ENCODE peak calls at places on chromosome 1, in eight cellular contexts. T, X, Y, J, P, V, S and O are unnamed samples.

GRCh38 chr1:11948822-11949458 is 14.4 kb downstream of the PLOD1 start:
- DNase-seq in T (no peak), X (peak), Y (no peak), J (no peak), P (no peak), V (no peak), S (peak), O (peak)

GRCh38 chr1:173392895-173393654 is 84.1 kb upstream of the PRDX6 start:
- DNase-seq in T (no peak), X (no peak), Y (no peak), J (no peak), P (no peak), V (no peak), S (peak), O (peak)

GRCh38 chr1:20731057-20731991 is 1.2 kb downstream of the SH2D5 start:
- DNase-seq in T (no peak), X (no peak), Y (no peak), J (no peak), P (no peak), V (no peak), S (no peak), O (no peak)

GRCh38 chr1:65421341-65422174 is 1.1 kb downstream of the LEPR start:
- DNase-seq in T (no peak), X (no peak), Y (no peak), J (no peak), P (no peak), V (no peak), S (no peak), O (no peak)

GRCh38 chr1:20124451-20125057 is 5.2 kb upstream of the PLA2G2D start:
- DNase-seq in T (no peak), X (no peak), Y (no peak), J (no peak), P (no peak), V (no peak), S (peak), O (peak)

GRCh38 chr1:118934706-118935105 is 53.4 kb downstream of the TBX15 start:
- DNase-seq in T (no peak), X (no peak), Y (no peak), J (no peak), P (no peak), V (no peak), S (no peak), O (no peak)

GRCh38 chr1:10674700-10675598 is 121.5 kb downstream of the CASZ1 start:
- DNase-seq in T (peak), X (no peak), Y (no peak), J (peak), P (no peak), V (no peak), S (peak), O (no peak)

GRCh38 chr1:93663191-93663614 is 18.4 kb downstream of the BCAR3 start:
- DNase-seq in T (no peak), X (no peak), Y (no peak), J (no peak), P (no peak), V (no peak), S (no peak), O (no peak)

GRCh38 chr1:190179817-190180216 is 297.8 kb downstream of the BRINP3 start:
- DNase-seq in T (no peak), X (no peak), Y (no peak), J (no peak), P (no peak), V (peak), S (peak), O (peak)